ENCODE peak calls at places on chromosomes 6 and 20, in six cellular contexts. One of them, this sample, is unnamed.

GRCh38 chr6:19851273-19852089 is 14.3 kb downstream of the ID4 start:
- DNase-seq in HCT116: peak; percentile 49
- DNase-seq in BJ: no peak
- DNase-seq in AG09309: peak; percentile 64
- DNase-seq in lower lobe of right lung: no peak
- DNase-seq in A549: peak; percentile 72
- DNase-seq in this sample: peak; percentile 79

GRCh38 chr6:113122060-113122459 is 735.1 kb upstream of the MARCKS start:
- DNase-seq in A549: peak; percentile 46
- DNase-seq in AG09309: peak; percentile 89
- DNase-seq in BJ: peak; percentile 68
- DNase-seq in lower lobe of right lung: no peak
- DNase-seq in HCT116: peak; percentile 73
- DNase-seq in this sample: peak; percentile 90

GRCh38 chr20:25276533-25277050 is 28.7 kb downstream of the PYGB start:
- DNase-seq in HCT116: no peak
- DNase-seq in A549: no peak
- DNase-seq in AG09309: no peak
- DNase-seq in lower lobe of right lung: peak; percentile 20
- DNase-seq in BJ: no peak
- DNase-seq in this sample: no peak

GRCh38 chr20:32582659-32583580 is 2.2 kb downstream of the NOL4L start:
- DNase-seq in BJ: no peak
- DNase-seq in AG09309: no peak
- DNase-seq in lower lobe of right lung: no peak
- DNase-seq in HCT116: no peak
- DNase-seq in A549: no peak
- DNase-seq in this sample: no peak

GRCh38 chr20:3800256-3800877 is 4.3 kb downstream of the CDC25B start:
- DNase-seq in AG09309: no peak
- DNase-seq in A549: no peak
- DNase-seq in BJ: no peak
- DNase-seq in HCT116: no peak
- DNase-seq in lower lobe of right lung: peak; percentile 53
- DNase-seq in this sample: no peak

GRCh38 chr6:107064579-107065065 is 36.6 kb downstream of the MTRES1 start:
- DNase-seq in HCT116: no peak
- DNase-seq in A549: no peak
- DNase-seq in AG09309: peak; percentile 45
- DNase-seq in BJ: no peak
- DNase-seq in lower lobe of right lung: no peak
- DNase-seq in this sample: peak; percentile 41

GRCh38 chr6:170403451-170403850 is 96.9 kb downstream of the FAM120B start:
- DNase-seq in BJ: no peak
- DNase-seq in A549: no peak
- DNase-seq in lower lobe of right lung: no peak
- DNase-seq in AG09309: no peak
- DNase-seq in HCT116: no peak
- DNase-seq in this sample: no peak

GRCh38 chr20:18727032-18727508 is 86.5 kb upstream of the SCP2D1 start:
- DNase-seq in BJ: no peak
- DNase-seq in A549: no peak
- DNase-seq in lower lobe of right lung: no peak
- DNase-seq in HCT116: no peak
- DNase-seq in AG09309: no peak
- DNase-seq in this sample: no peak

GRCh38 chr20:10467985-10468845 is 33.1 kb downstream of the SLX4IP start:
- DNase-seq in A549: no peak
- DNase-seq in BJ: no peak
- DNase-seq in lower lobe of right lung: no peak
- DNase-seq in AG09309: no peak
- DNase-seq in HCT116: no peak
- DNase-seq in this sample: peak; percentile 24

GRCh38 chr20:25000268-25000801 is 7.8 kb upstream of the APMAP start:
- DNase-seq in A549: peak; percentile 24
- DNase-seq in lower lobe of right lung: peak; percentile 84
- DNase-seq in BJ: peak; percentile 84
- DNase-seq in HCT116: no peak
- DNase-seq in AG09309: peak; percentile 88
- DNase-seq in this sample: peak; percentile 86

GRCh38 chr20:54680872-54681297 is 205.5 kb downstream of the DOK5 start:
- DNase-seq in BJ: no peak
- DNase-seq in lower lobe of right lung: no peak
- DNase-seq in HCT116: peak; percentile 15
- DNase-seq in A549: no peak
- DNase-seq in AG09309: no peak
- DNase-seq in this sample: peak; percentile 12

GRCh38 chr6:155561262-155561970 is 105.8 kb upstream of the NOX3 start:
- DNase-seq in A549: no peak
- DNase-seq in HCT116: no peak
- DNase-seq in AG09309: no peak
- DNase-seq in lower lobe of right lung: no peak
- DNase-seq in BJ: no peak
- DNase-seq in this sample: no peak

GRCh38 chr6:108588586-108588985 is 27.9 kb downstream of the FOXO3 start:
- DNase-seq in HCT116: no peak
- DNase-seq in lower lobe of right lung: no peak
- DNase-seq in A549: no peak
- DNase-seq in AG09309: no peak
- DNase-seq in BJ: no peak
- DNase-seq in this sample: peak; percentile 61

GRCh38 chr6:42449917-42450313 is 1.8 kb downstream of the TRERF1 start:
- DNase-seq in A549: no peak
- DNase-seq in lower lobe of right lung: no peak
- DNase-seq in HCT116: no peak
- DNase-seq in BJ: no peak
- DNase-seq in AG09309: no peak
- DNase-seq in this sample: peak; percentile 17

GRCh38 chr20:50260480-50261221 is 70.0 kb downstream of the CEBPB start:
- DNase-seq in AG09309: no peak
- DNase-seq in BJ: no peak
- DNase-seq in HCT116: no peak
- DNase-seq in lower lobe of right lung: peak; percentile 71
- DNase-seq in A549: no peak
- DNase-seq in this sample: no peak

GRCh38 chr20:21096321-21097043 is 9.7 kb downstream of the LINC00237 start:
- DNase-seq in lower lobe of right lung: no peak
- DNase-seq in AG09309: no peak
- DNase-seq in BJ: no peak
- DNase-seq in A549: no peak
- DNase-seq in HCT116: peak; percentile 68
- DNase-seq in this sample: peak; percentile 55

GRCh38 chr6:30678964-30679726 is 6.3 kb upstream of the DHX16 start:
- DNase-seq in HCT116: no peak
- DNase-seq in BJ: no peak
- DNase-seq in A549: peak; percentile 67
- DNase-seq in lower lobe of right lung: peak; percentile 91
- DNase-seq in AG09309: no peak
- DNase-seq in this sample: peak; percentile 48

GRCh38 chr6:169269180-169270076 is 15.8 kb upstream of the THBS2 start:
- DNase-seq in HCT116: no peak
- DNase-seq in lower lobe of right lung: no peak
- DNase-seq in AG09309: no peak
- DNase-seq in BJ: peak; percentile 26
- DNase-seq in A549: no peak
- DNase-seq in this sample: no peak

GRCh38 chr20:61510778-61511330 is 258.8 kb downstream of the CDH4 start:
- DNase-seq in HCT116: no peak
- DNase-seq in A549: no peak
- DNase-seq in lower lobe of right lung: no peak
- DNase-seq in BJ: no peak
- DNase-seq in AG09309: no peak
- DNase-seq in this sample: no peak

GRCh38 chr6:151699719-151700118 is 107.8 kb upstream of the ESR1 start:
- DNase-seq in A549: no peak
- DNase-seq in HCT116: no peak
- DNase-seq in lower lobe of right lung: no peak
- DNase-seq in AG09309: no peak
- DNase-seq in BJ: no peak
- DNase-seq in this sample: no peak

GRCh38 chr6:32839356-32839755 is 817 bp upstream of the TAP2 start:
- DNase-seq in A549: no peak
- DNase-seq in AG09309: no peak
- DNase-seq in lower lobe of right lung: no peak
- DNase-seq in HCT116: no peak
- DNase-seq in BJ: no peak
- DNase-seq in this sample: no peak

GRCh38 chr6:134882426-134883038 is 67.4 kb downstream of the ALDH8A1 start:
- DNase-seq in BJ: no peak
- DNase-seq in HCT116: peak; percentile 44
- DNase-seq in A549: peak; percentile 22
- DNase-seq in AG09309: peak; percentile 39
- DNase-seq in lower lobe of right lung: peak; percentile 56
- DNase-seq in this sample: peak; percentile 70

GRCh38 chr6:96886519-96886918 is 11.2 kb downstream of the NDUFAF4 start:
- DNase-seq in AG09309: no peak
- DNase-seq in lower lobe of right lung: no peak
- DNase-seq in BJ: no peak
- DNase-seq in A549: no peak
- DNase-seq in HCT116: no peak
- DNase-seq in this sample: no peak

GRCh38 chr6:26455357-26455970 is 2.3 kb upstream of the BTN2A1 start:
- DNase-seq in lower lobe of right lung: no peak
- DNase-seq in A549: no peak
- DNase-seq in HCT116: no peak
- DNase-seq in AG09309: no peak
- DNase-seq in BJ: no peak
- DNase-seq in this sample: no peak

GRCh38 chr6:111950661-111951426 is 77.6 kb upstream of the FYN start:
- DNase-seq in AG09309: no peak
- DNase-seq in lower lobe of right lung: no peak
- DNase-seq in BJ: no peak
- DNase-seq in A549: no peak
- DNase-seq in HCT116: no peak
- DNase-seq in this sample: no peak

GRCh38 chr6:108781419-108782110 is 66.7 kb upstream of the ARMC2 start:
- DNase-seq in HCT116: no peak
- DNase-seq in lower lobe of right lung: no peak
- DNase-seq in AG09309: no peak
- DNase-seq in BJ: no peak
- DNase-seq in A549: no peak
- DNase-seq in this sample: no peak

GRCh38 chr6:21166754-21167153 is 426.8 kb upstream of the SOX4 start:
- DNase-seq in A549: no peak
- DNase-seq in HCT116: no peak
- DNase-seq in AG09309: no peak
- DNase-seq in BJ: no peak
- DNase-seq in lower lobe of right lung: no peak
- DNase-seq in this sample: no peak

GRCh38 chr6:143471822-143472221 is 21.2 kb downstream of the PEX3 start:
- DNase-seq in lower lobe of right lung: no peak
- DNase-seq in BJ: no peak
- DNase-seq in HCT116: no peak
- DNase-seq in AG09309: no peak
- DNase-seq in A549: no peak
- DNase-seq in this sample: no peak

GRCh38 chr6:150016324-150017185 is 8.8 kb downstream of the RAET1L start:
- DNase-seq in HCT116: peak; percentile 65
- DNase-seq in BJ: no peak
- DNase-seq in lower lobe of right lung: no peak
- DNase-seq in AG09309: peak; percentile 29
- DNase-seq in A549: peak; percentile 53
- DNase-seq in this sample: peak; percentile 52

GRCh38 chr20:18666803-18667460 is 79.1 kb downstream of the DTD1 start:
- DNase-seq in HCT116: no peak
- DNase-seq in BJ: no peak
- DNase-seq in A549: no peak
- DNase-seq in lower lobe of right lung: no peak
- DNase-seq in AG09309: no peak
- DNase-seq in this sample: no peak

DNA sequence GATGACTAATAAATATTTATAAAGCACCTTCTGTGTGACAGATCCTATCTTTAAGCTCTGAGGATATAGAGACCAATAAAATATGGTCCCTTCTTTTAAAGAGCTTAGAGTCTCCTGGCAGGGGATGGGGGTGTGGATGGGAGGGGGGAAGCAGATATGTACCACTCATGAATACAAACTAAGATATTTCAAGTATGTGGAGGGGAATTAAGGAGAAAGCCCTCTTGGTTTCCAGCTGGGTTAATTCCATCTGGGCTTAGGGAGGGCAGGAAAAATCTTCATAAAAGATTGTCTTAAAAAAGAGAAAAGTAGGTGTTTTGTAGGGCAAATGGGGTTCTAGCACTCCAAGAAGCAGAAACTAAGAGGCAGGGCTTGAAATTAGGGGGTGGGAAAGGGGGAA is 21.6 kb upstream of the FBXO9 start:
- DNase-seq in HCT116: no peak
- DNase-seq in AG09309: no peak
- DNase-seq in A549: no peak
- DNase-seq in BJ: no peak
- DNase-seq in lower lobe of right lung: no peak
- DNase-seq in this sample: no peak
- TF ChIP-seq CTCF in HCT116: no peak
- TF ChIP-seq CTCF in AG09309: no peak
- TF ChIP-seq CTCF in A549: no peak
- TF ChIP-seq CTCF in BJ: no peak
- TF ChIP-seq CTCF in lower lobe of right lung: no peak
- TF ChIP-seq CTCF in this sample: no peak

GRCh38 chr20:37757550-37757949 is 63.7 kb downstream of the CTNNBL1 start:
- DNase-seq in HCT116: no peak
- DNase-seq in lower lobe of right lung: no peak
- DNase-seq in A549: no peak
- DNase-seq in BJ: no peak
- DNase-seq in AG09309: no peak
- DNase-seq in this sample: no peak
- TF ChIP-seq CTCF in HCT116: no peak
- TF ChIP-seq CTCF in lower lobe of right lung: no peak
- TF ChIP-seq CTCF in A549: no peak
- TF ChIP-seq CTCF in BJ: no peak
- TF ChIP-seq CTCF in AG09309: peak; percentile 7
- TF ChIP-seq CTCF in this sample: peak; percentile 16

DNA sequence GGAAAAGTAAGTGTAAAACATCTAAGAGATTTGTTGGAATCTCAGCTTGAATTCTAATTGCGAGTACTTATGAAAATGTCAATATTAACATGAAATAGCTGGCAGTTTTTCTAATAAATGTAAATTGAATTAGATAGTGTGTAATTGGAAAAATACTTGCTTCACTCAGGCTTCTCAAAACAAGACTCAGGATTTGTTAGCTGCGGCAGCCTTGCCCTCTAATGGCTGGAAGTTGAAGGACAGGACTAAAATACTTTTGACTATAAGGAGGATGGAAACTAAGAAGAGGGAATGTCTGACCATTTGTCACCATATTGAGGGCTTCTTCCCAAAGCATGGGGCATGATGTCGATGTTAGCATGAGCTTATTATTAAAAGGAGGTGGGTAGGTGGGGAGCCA is 227.0 kb downstream of the UST start:
- DNase-seq in lower lobe of right lung: no peak
- DNase-seq in A549: peak; percentile 24
- DNase-seq in BJ: no peak
- DNase-seq in AG09309: no peak
- DNase-seq in HCT116: peak; percentile 21
- DNase-seq in this sample: peak; percentile 48
- TF ChIP-seq CTCF in lower lobe of right lung: peak; percentile 35
- TF ChIP-seq CTCF in A549: peak; percentile 29
- TF ChIP-seq CTCF in BJ: peak; percentile 71
- TF ChIP-seq CTCF in AG09309: peak; percentile 73
- TF ChIP-seq CTCF in HCT116: peak; percentile 47
- TF ChIP-seq CTCF in this sample: peak; percentile 77

GRCh38 chr20:58692579-58693225 is at the start of gene NPEPL1:
- DNase-seq in BJ: no peak
- DNase-seq in lower lobe of right lung: peak; percentile 85
- DNase-seq in HCT116: peak; percentile 28
- DNase-seq in AG09309: no peak
- DNase-seq in A549: peak; percentile 74
- DNase-seq in this sample: no peak
- TF ChIP-seq CTCF in BJ: no peak
- TF ChIP-seq CTCF in lower lobe of right lung: no peak
- TF ChIP-seq CTCF in HCT116: no peak
- TF ChIP-seq CTCF in AG09309: no peak
- TF ChIP-seq CTCF in A549: peak; percentile 45
- TF ChIP-seq CTCF in this sample: no peak

This sample was measured in HFFc6.